ENCODE peak calls at places on chromosomes 6 and 20, in ten cellular contexts. J, R, V, X, A, O, G, Q, W and U are unnamed samples.

GRCh38 chr6:158285321-158285960 is 26.8 kb upstream of the TULP4 start:
- DNase-seq in J (no peak), R (no peak), V (no peak), X (peak), A (peak), O (no peak), G (no peak), Q (no peak), W (no peak), U (peak)

GRCh38 chr6:130978660-130979396 is 84.2 kb downstream of the EPB41L2 start:
- DNase-seq in J (no peak), R (no peak), V (no peak), X (no peak), A (no peak), O (no peak), G (peak), Q (no peak), W (no peak), U (no peak)

GRCh38 chr20:4961746-4962145 is 39.6 kb downstream of the SLC23A2 start:
- DNase-seq in J (no peak), R (no peak), V (peak), X (no peak), A (peak), O (no peak), G (peak), Q (no peak), W (no peak), U (peak)

GRCh38 chr20:46199198-46199597 is 81.1 kb downstream of the CD40 start:
- DNase-seq in J (no peak), R (no peak), V (peak), X (no peak), A (no peak), O (peak), G (no peak), Q (no peak), W (no peak), U (no peak)

GRCh38 chr20:4601630-4602296 is 119.9 kb upstream of the PRND start:
- DNase-seq in J (peak), R (peak), V (no peak), X (peak), A (no peak), O (peak), G (peak), Q (no peak), W (peak), U (no peak)

GRCh38 chr6:81995548-81996289 is 243.2 kb upstream of the TENT5A start:
- DNase-seq in J (no peak), R (peak), V (no peak), X (no peak), A (peak), O (peak), G (no peak), Q (no peak), W (no peak), U (peak)

GRCh38 chr20:43681468-43681942 is 14.6 kb downstream of the MYBL2 start:
- DNase-seq in J (no peak), R (no peak), V (no peak), X (no peak), A (no peak), O (peak), G (no peak), Q (no peak), W (no peak), U (no peak)

GRCh38 chr6:132590362-132590761 is 821 bp upstream of the TAAR5 start:
- DNase-seq in J (no peak), R (no peak), V (no peak), X (no peak), A (no peak), O (no peak), G (no peak), Q (no peak), W (no peak), U (no peak)

GRCh38 chr6:15907914-15908518 is 220.9 kb upstream of the MYLIP start:
- DNase-seq in J (no peak), R (peak), V (no peak), X (no peak), A (no peak), O (no peak), G (no peak), Q (no peak), W (peak), U (no peak)

GRCh38 chr6:35725721-35726438 is 11.0 kb upstream of the ARMC12 start:
- DNase-seq in J (peak), R (no peak), V (peak), X (no peak), A (peak), O (no peak), G (peak), Q (peak), W (no peak), U (no peak)
- H3K4me3 ChIP-seq in J (peak), R (no peak), V (no peak), X (no peak), A (peak), O (no peak), G (no peak), Q (peak), W (no peak), U (no peak)

DNA sequence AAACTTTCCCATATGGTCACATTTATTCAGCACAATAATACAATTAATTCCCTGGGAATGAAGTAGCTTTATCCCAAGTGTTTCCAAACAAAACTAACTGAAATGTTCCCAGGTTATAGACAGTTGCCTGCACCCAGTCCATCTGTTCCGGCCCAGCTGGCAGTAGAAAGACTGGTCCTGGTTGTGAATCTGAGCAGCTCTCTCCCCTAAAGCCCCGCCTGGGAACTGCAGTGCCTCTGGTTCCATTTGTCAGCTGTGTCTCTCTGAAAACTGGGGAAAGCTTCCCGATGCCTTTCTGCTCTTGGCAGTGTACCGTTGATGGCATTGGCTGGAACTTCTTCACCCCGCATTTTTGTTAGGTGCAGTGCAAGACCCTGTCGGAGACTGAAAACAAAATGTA is 8.7 kb downstream of the MTHFD1L start:
- DNase-seq in J (no peak), R (no peak), V (no peak), X (no peak), A (no peak), O (no peak), G (no peak), Q (peak), W (no peak), U (no peak)
- TF ChIP-seq CTCF in J (no peak), R (no peak), V (no peak), X (no peak), A (no peak), O (no peak), G (no peak), Q (no peak), W (no peak), U (no peak)

GRCh38 chr20:62282877-62283503 is 19.8 kb upstream of the ADRM1 start:
- DNase-seq in J (peak), R (no peak), V (no peak), X (no peak), A (no peak), O (no peak), G (peak), Q (no peak), W (no peak), U (no peak)
- H3K4me3 ChIP-seq in J (no peak), R (no peak), V (no peak), X (no peak), A (no peak), O (no peak), G (no peak), Q (no peak), W (no peak), U (no peak)

GRCh38 chr6:38188677-38189335 is 369.3 kb downstream of the ZFAND3 start:
- DNase-seq in J (no peak), R (no peak), V (no peak), X (no peak), A (no peak), O (no peak), G (no peak), Q (peak), W (no peak), U (no peak)
- TF ChIP-seq CTCF in J (no peak), R (no peak), V (no peak), X (no peak), A (no peak), O (no peak), G (no peak), Q (no peak), W (no peak), U (no peak)

DNA sequence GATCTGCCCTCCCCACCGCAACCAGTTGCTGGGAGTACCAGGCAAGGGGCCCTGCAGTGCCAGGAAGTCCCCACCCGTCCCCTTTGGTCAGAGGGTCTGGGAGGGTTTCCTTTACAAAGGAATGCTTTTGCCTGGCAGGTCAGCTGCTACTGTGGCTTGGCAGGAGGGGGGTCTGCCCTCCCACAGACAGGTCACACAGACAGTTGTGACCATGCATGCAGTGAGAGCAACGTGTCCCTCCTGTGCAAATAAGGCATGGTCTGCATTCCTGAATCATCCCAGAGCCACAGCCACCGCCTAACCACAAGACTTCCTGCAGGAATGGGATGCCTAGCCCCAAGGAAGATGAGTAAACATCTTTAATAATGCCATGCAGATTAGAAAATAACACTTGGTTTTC is 439 bp upstream of the F13A1 start:
- DNase-seq in J (no peak), R (peak), V (no peak), X (no peak), A (no peak), O (no peak), G (no peak), Q (no peak), W (no peak), U (no peak)
- H3K4me3 ChIP-seq in J (no peak), R (no peak), V (no peak), X (no peak), A (no peak), O (no peak), G (no peak), Q (peak), W (no peak), U (no peak)

GRCh38 chr6:110543106-110543505 is 66.7 kb upstream of the SLC22A16 start:
- DNase-seq in J (no peak), R (peak), V (no peak), X (no peak), A (no peak), O (no peak), G (no peak), Q (no peak), W (peak), U (no peak)
- TF ChIP-seq CTCF in J (no peak), R (peak), V (no peak), X (no peak), A (no peak), O (no peak), G (no peak), Q (no peak), W (no peak), U (no peak)

GRCh38 chr6:37059344-37060194 is 54.1 kb downstream of the FGD2 start:
- DNase-seq in J (peak), R (peak), V (peak), X (peak), A (peak), O (peak), G (peak), Q (no peak), W (peak), U (peak)
- H3K4me3 ChIP-seq in J (no peak), R (peak), V (peak), X (no peak), A (no peak), O (no peak), G (no peak), Q (no peak), W (peak), U (peak)